ENCODE peak calls at places on chromosome 3, in six cellular contexts. X is stimulated activated CD8-positive, alpha-beta memory T cell treated with anti-CD3 and anti-CD28 coated beads, Interleukin-2, amount 100 ng/mL, for 48 hours; N is NCI-H1092 treated with DMSO at 0.1 percent for 48 hours; W is KBM-7; R is stromal cell of bone marrow; B is astrocyte of the spinal cord. Q is an unnamed sample.

GRCh38 chr3:10217359-10217758 is 30.9 kb upstream of the TATDN2 start:
- DNase-seq in X (no peak), N (no peak), B (no peak), W (no peak), R (no peak), Q (no peak)

GRCh38 chr3:160346511-160346910 is 52.5 kb downstream of the IFT80 start:
- DNase-seq in B (no peak), W (no peak), R (no peak), X (no peak), N (no peak), Q (no peak)

GRCh38 chr3:116863842-116864626 is 154.5 kb downstream of the TUSC7 start:
- DNase-seq in R (peak; percentile 40), X (no peak), N (peak; percentile 65), B (peak; percentile 59), W (peak; percentile 11), Q (peak; percentile 4)

GRCh38 chr3:131716943-131717342 is 214.2 kb upstream of the MRPL3 start:
- DNase-seq in X (no peak), R (no peak), N (no peak), W (no peak), B (no peak), Q (no peak)

GRCh38 chr3:100910986-100911385 is 82.2 kb downstream of the ABI3BP start:
- DNase-seq in X (no peak), N (no peak), R (no peak), W (no peak), B (no peak), Q (no peak)

GRCh38 chr3:189142527-189142926 is 29.2 kb upstream of the TPRG1 start:
- DNase-seq in B (no peak), R (no peak), N (no peak), X (no peak), W (no peak), Q (no peak)

GRCh38 chr3:65888980-65889706 is 149.6 kb downstream of the MAGI1 start:
- DNase-seq in B (peak; percentile 97), W (no peak), N (no peak), X (no peak), R (peak; percentile 93), Q (peak; percentile 52)

GRCh38 chr3:45021524-45021923 is 4.6 kb upstream of the CLEC3B start:
- DNase-seq in B (no peak), W (no peak), X (no peak), R (no peak), N (no peak), Q (no peak)

GRCh38 chr3:39361252-39361927 is 21.8 kb upstream of the SLC25A38 start:
- DNase-seq in B (no peak), X (peak; percentile 34), N (no peak), R (no peak), W (peak; percentile 61), Q (no peak)

GRCh38 chr3:149214702-149215101 is 6.9 kb downstream of the CP start:
- DNase-seq in N (peak; percentile 11), W (no peak), B (no peak), X (no peak), R (no peak), Q (no peak)

GRCh38 chr3:47636921-47637320 is 58.3 kb upstream of the CSPG5 start:
- DNase-seq in R (no peak), W (no peak), X (no peak), N (no peak), B (no peak), Q (no peak)

GRCh38 chr3:172101107-172101506 is 61.7 kb downstream of the FNDC3B start:
- DNase-seq in W (no peak), X (no peak), N (no peak), R (no peak), B (no peak), Q (peak; percentile 26)

GRCh38 chr3:80606073-80606472 is 838.3 kb upstream of the ROBO1 start:
- DNase-seq in R (no peak), B (no peak), W (peak; percentile 4), N (no peak), X (no peak), Q (no peak)

GRCh38 chr3:126464997-126465396 is 10.7 kb downstream of the ZXDC start:
- DNase-seq in W (no peak), X (no peak), N (no peak), B (no peak), R (no peak), Q (no peak)

GRCh38 chr3:31579828-31580227 is 47.1 kb downstream of the STT3B start:
- DNase-seq in X (no peak), N (no peak), R (no peak), B (no peak), W (no peak), Q (no peak)

GRCh38 chr3:129627350-129628168 is 21.1 kb upstream of the PLXND1 start:
- DNase-seq in N (peak; percentile 77), W (peak; percentile 88), X (peak; percentile 35), R (peak; percentile 75), B (peak; percentile 81), Q (peak; percentile 88)

GRCh38 chr3:183123891-183124290 is 24.6 kb upstream of the MCCC1 start:
- DNase-seq in R (no peak), B (peak; percentile 13), W (no peak), X (no peak), N (no peak), Q (no peak)

Q was measured in GM13976.